ENCODE peak calls at places on chromosomes 11 and 22, in six cellular contexts. One of them, this sample, is unnamed.

GRCh38 chr11:109892321-109892794 is 200.8 kb upstream of the ZC3H12C start:
- DNase-seq in activated CD4-positive, alpha-beta T cell treated with anti-CD3 and anti-CD28 coated beads for 24 hours: no peak
- DNase-seq in EH: no peak
- DNase-seq in RCC 7860: no peak
- DNase-seq in ureter: no peak
- DNase-seq in nephron progenitor cell: no peak
- DNase-seq in this sample: no peak

GRCh38 chr11:11207428-11207827 is 145.6 kb downstream of the CSNK2A3 start:
- DNase-seq in nephron progenitor cell: no peak
- DNase-seq in EH: no peak
- DNase-seq in ureter: no peak
- DNase-seq in activated CD4-positive, alpha-beta T cell treated with anti-CD3 and anti-CD28 coated beads for 24 hours: no peak
- DNase-seq in RCC 7860: no peak
- DNase-seq in this sample: no peak

GRCh38 chr11:46607516-46607915 is 9.5 kb downstream of the HARBI1 start:
- DNase-seq in activated CD4-positive, alpha-beta T cell treated with anti-CD3 and anti-CD28 coated beads for 24 hours: no peak
- DNase-seq in nephron progenitor cell: no peak
- DNase-seq in EH: no peak
- DNase-seq in ureter: no peak
- DNase-seq in RCC 7860: no peak
- DNase-seq in this sample: no peak

GRCh38 chr11:33857924-33858323 is 34.0 kb downstream of the LMO2 start:
- DNase-seq in RCC 7860: peak
- DNase-seq in activated CD4-positive, alpha-beta T cell treated with anti-CD3 and anti-CD28 coated beads for 24 hours: peak
- DNase-seq in EH: peak
- DNase-seq in nephron progenitor cell: peak
- DNase-seq in ureter: peak
- DNase-seq in this sample: peak

GRCh38 chr11:12618743-12619540 is 55.3 kb upstream of the TEAD1 start:
- DNase-seq in ureter: no peak
- DNase-seq in RCC 7860: no peak
- DNase-seq in EH: peak
- DNase-seq in activated CD4-positive, alpha-beta T cell treated with anti-CD3 and anti-CD28 coated beads for 24 hours: no peak
- DNase-seq in nephron progenitor cell: no peak
- DNase-seq in this sample: no peak

GRCh38 chr11:57085604-57086003 is 96.1 kb upstream of the LRRC55 start:
- DNase-seq in activated CD4-positive, alpha-beta T cell treated with anti-CD3 and anti-CD28 coated beads for 24 hours: no peak
- DNase-seq in ureter: no peak
- DNase-seq in RCC 7860: no peak
- DNase-seq in EH: no peak
- DNase-seq in nephron progenitor cell: no peak
- DNase-seq in this sample: no peak

GRCh38 chr11:73367482-73368024 is 8.6 kb upstream of the RELT start:
- DNase-seq in nephron progenitor cell: no peak
- DNase-seq in activated CD4-positive, alpha-beta T cell treated with anti-CD3 and anti-CD28 coated beads for 24 hours: no peak
- DNase-seq in EH: no peak
- DNase-seq in ureter: no peak
- DNase-seq in RCC 7860: no peak
- DNase-seq in this sample: no peak

GRCh38 chr22:40679249-40679963 is at the start of gene MCHR1:
- DNase-seq in ureter: no peak
- DNase-seq in activated CD4-positive, alpha-beta T cell treated with anti-CD3 and anti-CD28 coated beads for 24 hours: no peak
- DNase-seq in nephron progenitor cell: peak
- DNase-seq in EH: no peak
- DNase-seq in RCC 7860: no peak
- DNase-seq in this sample: no peak

GRCh38 chr22:48741540-48741939 is 1086.1 kb downstream of the BRD1 start:
- DNase-seq in activated CD4-positive, alpha-beta T cell treated with anti-CD3 and anti-CD28 coated beads for 24 hours: no peak
- DNase-seq in nephron progenitor cell: no peak
- DNase-seq in RCC 7860: no peak
- DNase-seq in ureter: no peak
- DNase-seq in EH: no peak
- DNase-seq in this sample: no peak

GRCh38 chr22:46318576-46318975 is 16.9 kb upstream of the TRMU start:
- DNase-seq in EH: no peak
- DNase-seq in activated CD4-positive, alpha-beta T cell treated with anti-CD3 and anti-CD28 coated beads for 24 hours: no peak
- DNase-seq in ureter: no peak
- DNase-seq in RCC 7860: no peak
- DNase-seq in nephron progenitor cell: no peak
- DNase-seq in this sample: no peak

This sample was measured in Calu3.